ENCODE peak calls at places on chromosome 7, in eight cellular contexts. One of them, this sample, is unnamed.

GRCh38 chr7:65503434-65504152 is 129.9 kb downstream of the ZNF92 start:
- DNase-seq in PC-9: no peak
- DNase-seq in tibial artery: no peak
- DNase-seq in uterus: no peak
- DNase-seq in breast epithelium: no peak
- DNase-seq in hepatocyte: no peak
- DNase-seq in heart left ventricle: no peak
- DNase-seq in astrocyte: no peak
- DNase-seq in this sample: no peak

GRCh38 chr7:43501881-43502280 is 81.0 kb upstream of the STK17A start:
- DNase-seq in PC-9: no peak
- DNase-seq in tibial artery: no peak
- DNase-seq in uterus: no peak
- DNase-seq in breast epithelium: no peak
- DNase-seq in hepatocyte: no peak
- DNase-seq in heart left ventricle: no peak
- DNase-seq in astrocyte: peak; percentile 88
- DNase-seq in this sample: no peak

GRCh38 chr7:114981323-114981722 is 59.4 kb downstream of the MDFIC start:
- DNase-seq in PC-9: no peak
- DNase-seq in tibial artery: no peak
- DNase-seq in uterus: no peak
- DNase-seq in breast epithelium: no peak
- DNase-seq in hepatocyte: no peak
- DNase-seq in heart left ventricle: no peak
- DNase-seq in astrocyte: no peak
- DNase-seq in this sample: no peak

GRCh38 chr7:33692956-33693355 is 212.4 kb upstream of the BMPER start:
- DNase-seq in PC-9: no peak
- DNase-seq in tibial artery: no peak
- DNase-seq in uterus: no peak
- DNase-seq in breast epithelium: no peak
- DNase-seq in hepatocyte: no peak
- DNase-seq in heart left ventricle: no peak
- DNase-seq in astrocyte: peak; percentile 72
- DNase-seq in this sample: peak; percentile 34

GRCh38 chr7:69517985-69518731 is 80.1 kb upstream of the AUTS2 start:
- DNase-seq in PC-9: no peak
- DNase-seq in tibial artery: no peak
- DNase-seq in uterus: no peak
- DNase-seq in breast epithelium: no peak
- DNase-seq in hepatocyte: no peak
- DNase-seq in heart left ventricle: no peak
- DNase-seq in astrocyte: peak; percentile 8
- DNase-seq in this sample: no peak

GRCh38 chr7:149067869-149068268 is 22.6 kb downstream of the ZNF786 start:
- DNase-seq in PC-9: no peak
- DNase-seq in tibial artery: no peak
- DNase-seq in uterus: no peak
- DNase-seq in breast epithelium: no peak
- DNase-seq in hepatocyte: no peak
- DNase-seq in heart left ventricle: no peak
- DNase-seq in astrocyte: no peak
- DNase-seq in this sample: no peak

GRCh38 chr7:44811093-44811492 is 14.6 kb downstream of the PPIA start:
- DNase-seq in PC-9: no peak
- DNase-seq in tibial artery: no peak
- DNase-seq in uterus: no peak
- DNase-seq in breast epithelium: no peak
- DNase-seq in hepatocyte: peak; percentile 34
- DNase-seq in heart left ventricle: no peak
- DNase-seq in astrocyte: no peak
- DNase-seq in this sample: peak; percentile 34

GRCh38 chr7:88357794-88358533 is 51.3 kb upstream of the STEAP4 start:
- DNase-seq in PC-9: no peak
- DNase-seq in tibial artery: no peak
- DNase-seq in uterus: no peak
- DNase-seq in breast epithelium: no peak
- DNase-seq in hepatocyte: peak; percentile 23
- DNase-seq in heart left ventricle: no peak
- DNase-seq in astrocyte: no peak
- DNase-seq in this sample: peak; percentile 33

GRCh38 chr7:150663802-150664494 is 21.6 kb upstream of the GIMAP2 start:
- DNase-seq in PC-9: no peak
- DNase-seq in tibial artery: no peak
- DNase-seq in uterus: no peak
- DNase-seq in breast epithelium: no peak
- DNase-seq in hepatocyte: no peak
- DNase-seq in heart left ventricle: no peak
- DNase-seq in astrocyte: no peak
- DNase-seq in this sample: no peak

GRCh38 chr7:157430721-157431120 is 93.9 kb downstream of the DNAJB6 start:
- DNase-seq in PC-9: no peak
- DNase-seq in tibial artery: peak; percentile 3
- DNase-seq in uterus: no peak
- DNase-seq in breast epithelium: no peak
- DNase-seq in hepatocyte: no peak
- DNase-seq in heart left ventricle: no peak
- DNase-seq in astrocyte: no peak
- DNase-seq in this sample: no peak

GRCh38 chr7:33062023-33062781 is at the start of gene NT5C3A:
- DNase-seq in PC-9: peak; percentile 41
- DNase-seq in tibial artery: peak; percentile 22
- DNase-seq in uterus: peak; percentile 19
- DNase-seq in breast epithelium: no peak
- DNase-seq in hepatocyte: peak; percentile 63
- DNase-seq in heart left ventricle: peak; percentile 76
- DNase-seq in astrocyte: no peak
- DNase-seq in this sample: peak; percentile 70

GRCh38 chr7:85039196-85039923 is 147.5 kb downstream of the SEMA3D start:
- DNase-seq in PC-9: no peak
- DNase-seq in tibial artery: no peak
- DNase-seq in uterus: no peak
- DNase-seq in breast epithelium: no peak
- DNase-seq in hepatocyte: no peak
- DNase-seq in heart left ventricle: no peak
- DNase-seq in astrocyte: no peak
- DNase-seq in this sample: no peak
- TF ChIP-seq CTCF in PC-9: no peak
- TF ChIP-seq CTCF in tibial artery: no peak
- TF ChIP-seq CTCF in uterus: no peak
- TF ChIP-seq CTCF in breast epithelium: no peak
- TF ChIP-seq CTCF in hepatocyte: no peak
- TF ChIP-seq CTCF in heart left ventricle: no peak
- TF ChIP-seq CTCF in astrocyte: no peak
- TF ChIP-seq CTCF in this sample: no peak

GRCh38 chr7:138545123-138545522 is 85.1 kb downstream of the TRIM24 start:
- DNase-seq in PC-9: no peak
- DNase-seq in tibial artery: no peak
- DNase-seq in uterus: no peak
- DNase-seq in breast epithelium: no peak
- DNase-seq in hepatocyte: no peak
- DNase-seq in heart left ventricle: no peak
- DNase-seq in astrocyte: no peak
- DNase-seq in this sample: no peak

GRCh38 chr7:138542183-138542582 is 82.1 kb downstream of the TRIM24 start:
- DNase-seq in PC-9: no peak
- DNase-seq in tibial artery: no peak
- DNase-seq in uterus: no peak
- DNase-seq in breast epithelium: no peak
- DNase-seq in hepatocyte: no peak
- DNase-seq in heart left ventricle: no peak
- DNase-seq in astrocyte: no peak
- DNase-seq in this sample: no peak

GRCh38 chr7:138546829-138547228 is 86.8 kb downstream of the TRIM24 start:
- DNase-seq in PC-9: no peak
- DNase-seq in tibial artery: no peak
- DNase-seq in uterus: no peak
- DNase-seq in breast epithelium: no peak
- DNase-seq in hepatocyte: no peak
- DNase-seq in heart left ventricle: no peak
- DNase-seq in astrocyte: no peak
- DNase-seq in this sample: no peak

GRCh38 chr7:138546064-138546619 is 86.1 kb downstream of the TRIM24 start:
- DNase-seq in PC-9: no peak
- DNase-seq in tibial artery: no peak
- DNase-seq in uterus: no peak
- DNase-seq in breast epithelium: no peak
- DNase-seq in hepatocyte: no peak
- DNase-seq in heart left ventricle: no peak
- DNase-seq in astrocyte: no peak
- DNase-seq in this sample: no peak

DNA sequence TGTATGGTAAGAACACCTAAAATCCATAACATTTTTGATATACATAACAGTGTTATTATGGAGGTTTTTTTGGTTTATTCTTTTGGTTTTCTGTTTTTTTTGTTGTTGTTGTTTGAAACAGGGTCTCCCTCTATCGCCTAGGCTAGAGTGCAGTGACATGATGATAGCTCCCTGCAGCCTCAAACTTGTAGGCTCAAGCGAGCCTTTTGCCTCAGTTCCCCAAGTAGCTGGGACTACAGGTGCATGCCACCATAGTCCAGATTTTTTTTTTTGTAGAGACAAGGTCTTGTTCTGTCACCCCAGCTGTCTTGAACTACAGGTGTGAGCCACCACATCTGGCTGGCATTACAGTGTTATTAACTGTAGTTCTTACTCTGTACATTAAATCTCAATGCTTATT is 83.7 kb downstream of the TRIM24 start:
- DNase-seq in PC-9: no peak
- DNase-seq in tibial artery: no peak
- DNase-seq in uterus: no peak
- DNase-seq in breast epithelium: no peak
- DNase-seq in hepatocyte: no peak
- DNase-seq in heart left ventricle: no peak
- DNase-seq in astrocyte: no peak
- DNase-seq in this sample: no peak
- H3K27ac ChIP-seq in PC-9: no peak overlapping the region
- H3K27ac ChIP-seq in tibial artery: no peak overlapping the region
- H3K27ac ChIP-seq in uterus: no peak overlapping the region
- H3K27ac ChIP-seq in breast epithelium: no peak overlapping the region
- H3K27ac ChIP-seq in hepatocyte: no peak overlapping the region
- H3K27ac ChIP-seq in heart left ventricle: no peak overlapping the region
- H3K27ac ChIP-seq in astrocyte: no peak overlapping the region
- H3K27ac ChIP-seq in this sample: no peak overlapping the region

GRCh38 chr7:120981888-120982615 is 6.5 kb upstream of the CPED1 start:
- DNase-seq in PC-9: no peak
- DNase-seq in tibial artery: no peak
- DNase-seq in uterus: no peak
- DNase-seq in breast epithelium: no peak
- DNase-seq in hepatocyte: no peak
- DNase-seq in heart left ventricle: no peak
- DNase-seq in astrocyte: peak; percentile 80
- DNase-seq in this sample: no peak
- TF ChIP-seq CTCF in PC-9: no peak
- TF ChIP-seq CTCF in tibial artery: no peak
- TF ChIP-seq CTCF in uterus: no peak
- TF ChIP-seq CTCF in breast epithelium: no peak
- TF ChIP-seq CTCF in hepatocyte: no peak
- TF ChIP-seq CTCF in heart left ventricle: no peak
- TF ChIP-seq CTCF in astrocyte: no peak
- TF ChIP-seq CTCF in this sample: no peak

DNA sequence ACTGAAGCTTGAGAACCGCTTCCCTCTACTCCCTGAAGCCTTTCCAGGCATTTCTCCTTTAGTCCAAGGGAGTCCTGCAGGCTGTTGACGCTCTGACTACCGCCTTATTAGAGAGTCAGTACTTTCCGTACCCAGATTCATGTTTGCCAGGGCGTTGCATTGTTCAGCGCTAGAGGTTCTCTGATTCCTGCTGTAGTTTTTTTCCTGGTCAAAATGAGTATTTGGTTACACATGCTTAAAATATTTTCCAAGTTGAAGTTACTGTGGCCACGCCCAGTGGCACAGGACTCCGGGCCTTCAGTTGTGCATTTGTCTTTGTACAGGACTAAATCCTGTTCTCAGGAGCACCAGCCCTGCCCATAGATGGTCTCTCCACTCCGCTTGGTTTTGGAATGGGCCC is 7.9 kb downstream of the MTURN start:
- DNase-seq in PC-9: peak; percentile 84
- DNase-seq in tibial artery: peak; percentile 68
- DNase-seq in uterus: no peak
- DNase-seq in breast epithelium: peak; percentile 58
- DNase-seq in hepatocyte: peak; percentile 44
- DNase-seq in heart left ventricle: no peak
- DNase-seq in astrocyte: peak; percentile 74
- DNase-seq in this sample: peak; percentile 85
- H3K27ac ChIP-seq in PC-9: peak overlapping the region; percentile 72
- H3K27ac ChIP-seq in tibial artery: peak overlapping the region; percentile 66
- H3K27ac ChIP-seq in uterus: peak overlapping the region; percentile 39
- H3K27ac ChIP-seq in breast epithelium: peak overlapping the region; percentile 33
- H3K27ac ChIP-seq in hepatocyte: peak overlapping the region; percentile 36
- H3K27ac ChIP-seq in heart left ventricle: no peak overlapping the region
- H3K27ac ChIP-seq in astrocyte: no peak overlapping the region
- H3K27ac ChIP-seq in this sample: peak overlapping the region; percentile 74

GRCh38 chr7:26090927-26091519 is 61.0 kb upstream of the NFE2L3 start:
- DNase-seq in PC-9: no peak
- DNase-seq in tibial artery: no peak
- DNase-seq in uterus: no peak
- DNase-seq in breast epithelium: no peak
- DNase-seq in hepatocyte: peak; percentile 68
- DNase-seq in heart left ventricle: no peak
- DNase-seq in astrocyte: peak; percentile 48
- DNase-seq in this sample: peak; percentile 57

GRCh38 chr7:26093023-26093422 is 59.0 kb upstream of the NFE2L3 start:
- DNase-seq in PC-9: no peak
- DNase-seq in tibial artery: no peak
- DNase-seq in uterus: no peak
- DNase-seq in breast epithelium: no peak
- DNase-seq in hepatocyte: no peak
- DNase-seq in heart left ventricle: no peak
- DNase-seq in astrocyte: no peak
- DNase-seq in this sample: no peak

GRCh38 chr7:26087321-26088091 is 64.5 kb upstream of the NFE2L3 start:
- DNase-seq in PC-9: no peak
- DNase-seq in tibial artery: no peak
- DNase-seq in uterus: no peak
- DNase-seq in breast epithelium: no peak
- DNase-seq in hepatocyte: no peak
- DNase-seq in heart left ventricle: no peak
- DNase-seq in astrocyte: no peak
- DNase-seq in this sample: peak; percentile 89

DNA sequence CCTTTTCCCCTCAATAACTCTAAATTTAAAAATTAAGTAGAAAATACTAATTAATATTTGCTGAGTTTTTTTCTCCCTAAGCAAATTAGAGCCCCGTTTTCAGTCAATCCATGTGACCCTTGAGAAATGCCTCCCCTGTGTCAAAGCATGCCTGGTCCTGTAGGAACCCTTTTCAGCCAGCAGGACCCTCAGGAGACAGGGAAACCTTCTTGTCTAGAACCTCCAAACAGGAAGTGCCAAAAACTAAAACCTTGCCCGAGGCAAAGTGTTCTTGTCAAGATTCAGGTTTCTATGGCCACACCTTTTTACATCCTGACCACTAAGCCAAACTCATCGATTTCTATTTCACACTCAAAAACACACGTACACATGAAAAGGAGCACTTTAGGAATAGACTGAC is 60.1 kb upstream of the NFE2L3 start:
- DNase-seq in PC-9: peak; percentile 35
- DNase-seq in tibial artery: no peak
- DNase-seq in uterus: no peak
- DNase-seq in breast epithelium: no peak
- DNase-seq in hepatocyte: no peak
- DNase-seq in heart left ventricle: no peak
- DNase-seq in astrocyte: no peak
- DNase-seq in this sample: peak; percentile 36
- TF ChIP-seq CTCF in PC-9: peak; percentile 61
- TF ChIP-seq CTCF in tibial artery: no peak
- TF ChIP-seq CTCF in uterus: no peak
- TF ChIP-seq CTCF in breast epithelium: peak; percentile 13
- TF ChIP-seq CTCF in hepatocyte: no peak
- TF ChIP-seq CTCF in heart left ventricle: no peak
- TF ChIP-seq CTCF in astrocyte: no peak
- TF ChIP-seq CTCF in this sample: no peak